ENCODE peak calls at places on chromosome X, in nine cellular contexts. P, F, U, N, D, H, R, X and T are unnamed samples.

GRCh38 chrX:46433892-46434291 is 111.3 kb downstream of the ZNF674 start:
- DNase-seq in U (no peak), H (no peak), P (no peak), X (no peak), R (no peak), N (no peak), D (no peak), F (no peak), T (no peak)

GRCh38 chrX:7330971-7331746 is 183.2 kb upstream of the PUDP start:
- DNase-seq in H (peak; percentile 51), R (no peak), X (no peak), F (no peak), D (no peak), U (no peak), N (no peak), P (peak; percentile 22), T (no peak)

GRCh38 chrX:123745511-123745910 is 12.7 kb upstream of the THOC2 start:
- DNase-seq in X (no peak), R (no peak), U (no peak), N (no peak), P (no peak), F (no peak), D (no peak), H (no peak), T (no peak)

GRCh38 chrX:115892056-115892708 is 278.4 kb upstream of the AGTR2 start:
- DNase-seq in D (peak; percentile 1), N (no peak), U (no peak), P (no peak), X (no peak), H (no peak), R (no peak), F (no peak), T (no peak)

GRCh38 chrX:78029663-78030062 is 60.2 kb upstream of the PGAM4 start:
- DNase-seq in P (peak; percentile 17), X (peak; percentile 15), N (peak; percentile 31), F (peak; percentile 14), D (peak; percentile 9), H (no peak), R (peak; percentile 21), U (no peak), T (peak; percentile 20)

GRCh38 chrX:46577116-46578005 is 3.8 kb downstream of the CHST7 start:
- DNase-seq in N (no peak), U (no peak), D (no peak), F (no peak), H (no peak), R (no peak), X (no peak), P (no peak), T (no peak)

GRCh38 chrX:72073614-72074013 is 58.1 kb downstream of the RTL5 start:
- DNase-seq in X (no peak), P (no peak), F (no peak), N (no peak), U (no peak), H (no peak), R (no peak), D (no peak), T (no peak)

GRCh38 chrX:110853610-110854009 is 58.0 kb upstream of the CHRDL1 start:
- DNase-seq in P (no peak), D (no peak), F (no peak), R (peak; percentile 13), H (no peak), U (no peak), X (peak; percentile 21), N (peak; percentile 64), T (no peak)

GRCh38 chrX:46628406-46629371 is 55.1 kb downstream of the CHST7 start:
- DNase-seq in N (no peak), X (no peak), H (peak; percentile 80), U (peak; percentile 14), P (peak; percentile 43), D (peak; percentile 35), R (no peak), F (peak; percentile 46), T (peak; percentile 57)

GRCh38 chrX:41984628-41985027 is 61.3 kb upstream of the CASK start:
- DNase-seq in N (no peak), D (no peak), R (no peak), P (no peak), F (no peak), H (no peak), X (no peak), U (no peak), T (no peak)

GRCh38 chrX:104310657-104311056 is 55.9 kb upstream of the ESX1 start:
- DNase-seq in N (no peak), F (no peak), H (no peak), U (no peak), X (no peak), P (no peak), D (no peak), R (no peak), T (no peak)

GRCh38 chrX:104306180-104306579 is 51.4 kb upstream of the ESX1 start:
- DNase-seq in F (no peak), D (no peak), U (no peak), X (no peak), P (no peak), N (no peak), R (no peak), H (no peak), T (no peak)

GRCh38 chrX:104310084-104310483 is 55.4 kb upstream of the ESX1 start:
- DNase-seq in D (no peak), R (no peak), P (no peak), F (no peak), H (no peak), U (no peak), X (no peak), N (no peak), T (no peak)

GRCh38 chrX:104307341-104307740 is 52.6 kb upstream of the ESX1 start:
- DNase-seq in R (no peak), P (no peak), U (no peak), X (no peak), D (no peak), N (no peak), H (no peak), F (no peak), T (no peak)

DNA sequence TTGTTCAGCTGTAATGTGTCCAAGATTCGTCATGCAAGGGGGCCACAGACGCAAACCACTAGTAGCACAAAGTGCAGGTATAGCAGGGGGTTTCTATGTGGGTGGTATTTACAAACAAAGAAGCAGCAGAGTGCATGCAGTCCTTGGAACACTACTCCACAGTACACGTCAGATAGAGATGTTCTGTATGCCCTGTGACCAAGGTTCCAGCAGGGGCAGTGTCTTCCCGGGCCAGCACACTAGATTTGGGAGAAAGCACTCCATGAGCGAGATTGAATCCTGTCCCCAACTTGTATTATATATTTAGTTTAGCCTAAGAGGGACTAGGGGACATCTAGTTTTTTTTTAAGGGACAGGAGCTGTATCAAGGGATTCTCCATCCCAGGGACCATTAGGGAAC is 54.4 kb upstream of the ESX1 start:
- DNase-seq in H (no peak), X (no peak), N (peak; percentile 32), U (no peak), F (no peak), R (no peak), P (no peak), D (no peak), T (no peak)
- TF ChIP-seq CTCF in H (no peak), X (peak; percentile 14), N (peak; percentile 30), U (no peak), F (no peak), R (no peak), P (no peak), D (no peak), T (no peak)

GRCh38 chrX:17374619-17375360 is at the start of gene NHS:
- DNase-seq in D (no peak), N (peak; percentile 84), U (no peak), P (peak; percentile 73), H (peak; percentile 63), X (peak; percentile 49), R (peak; percentile 82), F (no peak), T (no peak)
- TF ChIP-seq CTCF in D (no peak), N (peak; percentile 56), U (peak; percentile 33), P (peak; percentile 13), H (peak; percentile 61), X (peak; percentile 57), R (peak; percentile 54), F (no peak), T (no peak)

GRCh38 chrX:132118361-132118760 is 9.5 kb downstream of the FRMD7 start:
- DNase-seq in R (peak; percentile 26), H (no peak), P (no peak), D (no peak), X (peak; percentile 8), N (peak; percentile 17), U (no peak), F (no peak), T (no peak)

GRCh38 chrX:132119821-132120220 is 8.0 kb downstream of the FRMD7 start:
- DNase-seq in X (no peak), F (no peak), N (no peak), R (no peak), H (no peak), U (no peak), P (no peak), D (no peak), T (no peak)

GRCh38 chrX:132114607-132115006 is 13.2 kb downstream of the FRMD7 start:
- DNase-seq in F (no peak), X (no peak), N (no peak), H (no peak), P (no peak), D (no peak), U (no peak), R (no peak), T (no peak)

GRCh38 chrX:132120913-132121312 is 6.9 kb downstream of the FRMD7 start:
- DNase-seq in X (no peak), H (no peak), P (no peak), U (no peak), F (no peak), R (no peak), D (no peak), N (no peak), T (no peak)

GRCh38 chrX:132119283-132119682 is 8.5 kb downstream of the FRMD7 start:
- DNase-seq in P (no peak), U (no peak), D (no peak), H (no peak), X (no peak), R (no peak), N (no peak), F (no peak), T (no peak)
- TF ChIP-seq CTCF in P (no peak), U (no peak), D (no peak), H (no peak), X (no peak), R (no peak), N (no peak), F (no peak), T (no peak)

GRCh38 chrX:16444353-16444752 is 205.6 kb upstream of the S100G start:
- DNase-seq in R (peak; percentile 24), F (no peak), P (no peak), X (no peak), N (no peak), D (no peak), U (no peak), H (no peak), T (no peak)

DNA sequence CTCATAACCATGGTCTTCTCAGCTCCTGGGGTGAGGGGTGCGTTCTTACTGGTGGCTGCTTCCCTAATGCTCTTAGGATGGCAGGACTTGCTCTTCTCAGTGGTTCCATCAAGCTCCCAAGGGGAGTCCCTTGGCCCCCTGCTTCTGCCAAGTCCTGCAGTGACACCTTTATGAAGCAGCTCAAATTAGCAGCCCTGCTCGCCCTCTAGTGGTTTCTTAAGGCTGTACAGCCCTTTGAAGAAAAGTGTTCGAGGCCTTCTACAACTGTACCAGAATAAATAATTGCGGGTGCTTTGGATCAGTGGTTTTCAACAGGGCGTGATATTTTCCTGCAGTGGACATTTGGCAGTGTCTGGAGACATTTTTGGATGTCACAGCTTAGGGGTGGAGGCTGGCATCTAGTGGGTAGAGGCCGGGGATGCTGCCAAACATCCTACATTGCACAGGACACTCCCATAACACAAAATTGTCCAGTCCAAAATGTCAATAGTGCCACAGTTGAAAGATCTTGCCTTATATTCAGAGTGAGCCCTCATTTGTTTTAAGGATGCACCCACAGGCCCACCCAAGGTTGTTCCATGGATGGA is 204.7 kb upstream of the S100G start:
- DNase-seq in R (peak; percentile 36), U (no peak), H (no peak), F (peak; percentile 35), N (peak; percentile 60), D (peak; percentile 9), P (no peak), X (peak; percentile 44), T (peak; percentile 38)
- TF ChIP-seq CTCF in R (peak; percentile 74), U (peak; percentile 23), H (peak; percentile 39), F (peak; percentile 62), N (peak; percentile 73), D (peak; percentile 55), P (peak; percentile 29), X (peak; percentile 74), T (peak; percentile 79)